ENCODE peak calls at places on chromosome 21, in ten cellular contexts. T is AG10803, Z is endodermal cell, J is astrocyte of the spinal cord, L is IMR-90, D is K562, Q is tibial artery, X is A549, M is suprapubic skin, K is Panc1. V is an unnamed sample.

GRCh38 chr21:41589131-41589530 is 81.2 kb upstream of the TMPRSS2 start:
- DNase-seq in T (no peak), Z (no peak), J (no peak), L (no peak), D (no peak), Q (no peak), X (no peak), M (no peak), K (no peak), V (no peak)

GRCh38 chr21:28537371-28538079 is 455.2 kb downstream of the LTN1 start:
- DNase-seq in T (peak), Z (no peak), J (peak), L (peak), D (no peak), Q (no peak), X (no peak), M (no peak), K (no peak), V (no peak)

GRCh38 chr21:14684071-14684470 is 138.0 kb upstream of the SAMSN1 start:
- DNase-seq in T (no peak), Z (no peak), J (no peak), L (no peak), D (no peak), Q (no peak), X (no peak), M (no peak), K (no peak), V (no peak)

GRCh38 chr21:42631142-42631541 is 22.3 kb upstream of the PDE9A start:
- DNase-seq in T (no peak), Z (peak), J (no peak), L (no peak), D (no peak), Q (no peak), X (no peak), M (no peak), K (no peak), V (no peak)

GRCh38 chr21:40685121-40685630 is 161.8 kb downstream of the DSCAM start:
- DNase-seq in T (no peak), Z (no peak), J (no peak), L (no peak), D (no peak), Q (no peak), X (no peak), M (no peak), K (no peak), V (peak)

GRCh38 chr21:41064325-41064724 is 103.6 kb upstream of the BACE2 start:
- DNase-seq in T (peak), Z (no peak), J (no peak), L (no peak), D (no peak), Q (no peak), X (no peak), M (no peak), K (no peak), V (no peak)

GRCh38 chr21:43313939-43314405 is 113.0 kb downstream of the SIK1 start:
- DNase-seq in T (no peak), Z (no peak), J (no peak), L (no peak), D (no peak), Q (no peak), X (no peak), M (no peak), K (no peak), V (no peak)

GRCh38 chr21:42684109-42684916 is 30.9 kb downstream of the PDE9A start:
- DNase-seq in T (no peak), Z (no peak), J (no peak), L (no peak), D (no peak), Q (no peak), X (no peak), M (no peak), K (no peak), V (no peak)

GRCh38 chr21:43370888-43371570 is 55.9 kb downstream of the SIK1 start:
- DNase-seq in T (no peak), Z (no peak), J (no peak), L (no peak), D (no peak), Q (no peak), X (no peak), M (no peak), K (no peak), V (no peak)

GRCh38 chr21:42636535-42636914 is 16.9 kb upstream of the PDE9A start:
- DNase-seq in T (peak), Z (no peak), J (no peak), L (peak), D (no peak), Q (no peak), X (no peak), M (no peak), K (no peak), V (peak)

GRCh38 chr21:42799948-42800347 is 79.4 kb downstream of the WDR4 start:
- DNase-seq in T (no peak), Z (peak), J (no peak), L (no peak), D (no peak), Q (no peak), X (no peak), M (peak), K (no peak), V (no peak)

GRCh38 chr21:30072496-30072895 is 94.1 kb downstream of the CLDN17 start:
- DNase-seq in T (peak), Z (peak), J (peak), L (no peak), D (no peak), Q (no peak), X (peak), M (no peak), K (no peak), V (no peak)

GRCh38 chr21:30126575-30126974 is 40.0 kb downstream of the CLDN17 start:
- DNase-seq in T (no peak), Z (no peak), J (no peak), L (no peak), D (no peak), Q (no peak), X (no peak), M (no peak), K (no peak), V (no peak)

GRCh38 chr21:29349702-29350101 is 51.0 kb downstream of the BACH1 start:
- DNase-seq in T (no peak), Z (no peak), J (no peak), L (no peak), D (no peak), Q (no peak), X (no peak), M (no peak), K (no peak), V (no peak)

GRCh38 chr21:31872452-31873274 is at the start of gene HUNK:
- DNase-seq in T (peak), Z (peak), J (peak), L (peak), D (no peak), Q (no peak), X (peak), M (peak), K (no peak), V (no peak)

GRCh38 chr21:42471716-42472330 is 24.2 kb downstream of the RSPH1 start:
- DNase-seq in T (no peak), Z (peak), J (no peak), L (no peak), D (no peak), Q (peak), X (no peak), M (no peak), K (no peak), V (no peak)

GRCh38 chr21:18741954-18742353 is 338.4 kb upstream of the TMPRSS15 start:
- DNase-seq in T (no peak), Z (no peak), J (no peak), L (no peak), D (no peak), Q (no peak), X (no peak), M (no peak), K (no peak), V (no peak)

GRCh38 chr21:31660134-31660565 is 657 bp downstream of the SOD1 start:
- DNase-seq in T (peak), Z (peak), J (peak), L (no peak), D (no peak), Q (no peak), X (no peak), M (peak), K (no peak), V (no peak)

GRCh38 chr21:36205962-36206361 is 49.3 kb downstream of the DOP1B start:
- DNase-seq in T (no peak), Z (no peak), J (no peak), L (peak), D (no peak), Q (no peak), X (no peak), M (no peak), K (no peak), V (no peak)

GRCh38 chr21:42959754-42960153 is 14.6 kb upstream of the PKNOX1 start:
- DNase-seq in T (no peak), Z (no peak), J (no peak), L (no peak), D (no peak), Q (no peak), X (no peak), M (no peak), K (no peak), V (no peak)

GRCh38 chr21:35933466-35933865 is 126.9 kb downstream of the SETD4 start:
- DNase-seq in T (peak), Z (peak), J (peak), L (peak), D (no peak), Q (peak), X (peak), M (peak), K (no peak), V (peak)

GRCh38 chr21:14862794-14863720 is 201.7 kb downstream of the NRIP1 start:
- DNase-seq in T (no peak), Z (no peak), J (peak), L (peak), D (peak), Q (no peak), X (no peak), M (no peak), K (no peak), V (no peak)

GRCh38 chr21:24290151-24290833 is 1317.0 kb downstream of the MRPL39 start:
- DNase-seq in T (no peak), Z (no peak), J (no peak), L (no peak), D (no peak), Q (no peak), X (no peak), M (no peak), K (no peak), V (no peak)

GRCh38 chr21:28410264-28410663 is 582.4 kb downstream of the LTN1 start:
- DNase-seq in T (no peak), Z (no peak), J (no peak), L (no peak), D (no peak), Q (no peak), X (no peak), M (no peak), K (no peak), V (no peak)

GRCh38 chr21:30839304-30839703 is 9.7 kb upstream of the KRTAP7-1 start:
- DNase-seq in T (no peak), Z (peak), J (no peak), L (no peak), D (peak), Q (no peak), X (peak), M (no peak), K (no peak), V (no peak)

GRCh38 chr21:29175408-29176147 is 45.1 kb downstream of the MAP3K7CL start:
- DNase-seq in T (peak), Z (no peak), J (peak), L (peak), D (no peak), Q (no peak), X (peak), M (no peak), K (no peak), V (no peak)

GRCh38 chr21:43343095-43343991 is 83.6 kb downstream of the SIK1 start:
- DNase-seq in T (no peak), Z (no peak), J (no peak), L (no peak), D (no peak), Q (no peak), X (peak), M (no peak), K (no peak), V (peak)

GRCh38 chr21:15422761-15423160 is 307.0 kb upstream of the USP25 start:
- DNase-seq in T (peak), Z (no peak), J (peak), L (peak), D (no peak), Q (no peak), X (no peak), M (no peak), K (no peak), V (no peak)

GRCh38 chr21:31509108-31510017 is 150.1 kb upstream of the SOD1 start:
- DNase-seq in T (no peak), Z (peak), J (peak), L (no peak), D (peak), Q (no peak), X (peak), M (no peak), K (no peak), V (no peak)

GRCh38 chr21:42062543-42063022 is 8.5 kb upstream of the UMODL1 start:
- DNase-seq in T (no peak), Z (no peak), J (no peak), L (no peak), D (no peak), Q (no peak), X (no peak), M (no peak), K (no peak), V (no peak)

GRCh38 chr21:30733026-30733425 is 14.0 kb downstream of the KRTAP21-2 start:
- DNase-seq in T (no peak), Z (no peak), J (no peak), L (no peak), D (no peak), Q (no peak), X (no peak), M (no peak), K (no peak), V (no peak)

GRCh38 chr21:42425603-42425985 is 21.9 kb downstream of the UBASH3A start:
- DNase-seq in T (no peak), Z (no peak), J (no peak), L (no peak), D (no peak), Q (no peak), X (no peak), M (no peak), K (no peak), V (no peak)

GRCh38 chr21:43331962-43332458 is 94.9 kb downstream of the SIK1 start:
- DNase-seq in T (peak), Z (no peak), J (peak), L (peak), D (no peak), Q (peak), X (peak), M (no peak), K (no peak), V (no peak)

GRCh38 chr21:30256100-30256499 is 26.6 kb downstream of the KRTAP24-1 start:
- DNase-seq in T (no peak), Z (no peak), J (no peak), L (no peak), D (no peak), Q (no peak), X (no peak), M (no peak), K (no peak), V (no peak)

GRCh38 chr21:42156690-42157605 is 62.0 kb upstream of the ABCG1 start:
- DNase-seq in T (no peak), Z (peak), J (no peak), L (no peak), D (no peak), Q (no peak), X (no peak), M (peak), K (no peak), V (no peak)

GRCh38 chr21:39961251-39961650 is 94.0 kb downstream of the PCP4 start:
- DNase-seq in T (no peak), Z (no peak), J (peak), L (no peak), D (no peak), Q (no peak), X (no peak), M (no peak), K (no peak), V (no peak)

GRCh38 chr21:44706706-44707615 is 4.4 kb downstream of the TSPEAR start:
- DNase-seq in T (no peak), Z (peak), J (no peak), L (no peak), D (no peak), Q (peak), X (no peak), M (peak), K (no peak), V (no peak)

GRCh38 chr21:44709426-44710293 is 1.7 kb downstream of the TSPEAR start:
- DNase-seq in T (no peak), Z (peak), J (no peak), L (peak), D (no peak), Q (peak), X (no peak), M (peak), K (no peak), V (no peak)

GRCh38 chr21:44710294-44710665 is 1.1 kb downstream of the TSPEAR start:
- DNase-seq in T (no peak), Z (peak), J (no peak), L (no peak), D (no peak), Q (no peak), X (no peak), M (no peak), K (no peak), V (no peak)

GRCh38 chr21:44708866-44709425 is 2.4 kb downstream of the TSPEAR start:
- DNase-seq in T (no peak), Z (peak), J (no peak), L (no peak), D (no peak), Q (peak), X (no peak), M (peak), K (no peak), V (no peak)

DNA sequence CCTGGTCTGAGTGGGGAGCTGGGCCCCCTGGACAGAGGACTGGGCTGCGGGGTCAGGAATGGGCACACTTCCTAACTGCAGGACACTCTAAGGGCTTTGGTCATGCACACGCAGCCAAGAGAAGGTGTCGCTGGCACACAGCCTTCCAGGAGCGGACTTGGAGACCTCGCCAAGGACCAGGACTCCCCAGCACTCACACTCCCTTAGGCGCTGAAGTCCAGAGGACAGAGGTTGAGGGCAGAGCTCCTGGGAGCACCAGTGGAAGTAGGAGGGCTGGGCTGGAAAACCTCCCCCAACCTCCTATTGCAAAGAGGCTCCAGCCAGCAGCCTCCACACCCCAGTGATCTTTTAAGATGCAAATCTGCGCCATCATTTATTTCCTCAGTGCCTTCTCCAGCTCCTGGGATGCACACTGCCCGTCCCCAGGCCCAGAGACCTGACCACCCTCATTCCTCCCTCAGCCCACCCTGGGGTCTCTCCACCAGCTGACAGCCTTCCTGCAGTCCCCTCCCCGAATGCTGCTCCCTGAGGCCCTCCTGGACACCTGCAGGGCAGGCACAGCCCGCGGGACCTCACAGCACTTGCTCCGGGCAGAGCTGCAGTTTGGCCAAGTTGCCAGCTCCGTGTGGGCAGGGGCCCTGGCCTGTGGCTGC is 3.0 kb downstream of the TSPEAR start:
- DNase-seq in T (no peak), Z (peak), J (no peak), L (no peak), D (no peak), Q (peak), X (no peak), M (no peak), K (no peak), V (no peak)
- H3K4me3 ChIP-seq in T (no peak), Z (peak), J (no peak), L (no peak), D (no peak), Q (no peak), X (no peak), M (no peak), K (no peak), V (no peak)

DNA sequence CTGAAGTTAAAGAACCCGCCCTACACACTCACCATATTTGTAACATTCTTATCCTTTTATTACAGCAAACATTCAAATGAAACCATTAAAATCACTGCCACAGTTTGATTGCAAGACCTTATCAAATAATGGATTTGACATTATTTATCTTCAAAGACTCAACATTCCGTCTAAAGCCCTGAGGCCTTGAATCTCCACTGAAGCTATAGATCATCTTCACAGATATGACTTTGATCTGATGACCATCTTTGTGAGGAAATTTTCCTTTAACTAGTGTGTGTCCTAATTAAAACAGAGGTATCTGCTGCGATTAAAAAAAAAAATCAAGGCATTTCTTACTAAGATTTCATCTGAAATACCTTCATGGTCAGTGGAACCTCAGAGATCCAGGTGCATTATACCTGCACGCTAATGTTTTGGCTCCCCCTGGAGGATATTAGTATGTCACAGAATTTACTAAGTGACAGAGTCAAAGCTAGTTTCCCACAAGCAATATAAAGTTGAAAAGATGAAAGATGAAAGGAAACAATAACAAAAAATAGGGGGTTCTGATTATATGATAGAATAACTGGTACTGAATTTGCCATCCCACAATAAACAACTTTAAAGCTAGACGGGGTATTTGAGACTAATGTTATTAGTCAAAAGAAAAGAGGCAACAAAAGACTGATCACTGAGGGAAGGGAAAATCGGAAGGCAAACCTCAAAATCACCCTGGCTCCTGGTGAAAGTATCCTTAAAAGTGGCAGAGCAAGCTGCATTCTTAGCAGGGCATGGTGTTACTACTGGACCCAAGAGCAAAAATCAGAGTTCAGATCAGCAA is 923.4 kb downstream of the NCAM2 start:
- DNase-seq in T (peak), Z (no peak), J (peak), L (peak), D (peak), Q (no peak), X (peak), M (no peak), K (no peak), V (no peak)
- TF ChIP-seq CTCF in T (peak), Z (peak), J (peak), L (peak), D (peak), Q (no peak), X (no peak), M (peak), K (peak), V (peak)

GRCh38 chr21:34883501-34884271 is 165.4 kb downstream of the RUNX1 start:
- DNase-seq in T (no peak), Z (no peak), J (peak), L (no peak), D (no peak), Q (no peak), X (no peak), M (no peak), K (no peak), V (no peak)
- H3K4me3 ChIP-seq in T (peak), Z (no peak), J (peak), L (peak), D (peak), Q (peak), X (peak), M (peak), K (peak), V (peak)

DNA sequence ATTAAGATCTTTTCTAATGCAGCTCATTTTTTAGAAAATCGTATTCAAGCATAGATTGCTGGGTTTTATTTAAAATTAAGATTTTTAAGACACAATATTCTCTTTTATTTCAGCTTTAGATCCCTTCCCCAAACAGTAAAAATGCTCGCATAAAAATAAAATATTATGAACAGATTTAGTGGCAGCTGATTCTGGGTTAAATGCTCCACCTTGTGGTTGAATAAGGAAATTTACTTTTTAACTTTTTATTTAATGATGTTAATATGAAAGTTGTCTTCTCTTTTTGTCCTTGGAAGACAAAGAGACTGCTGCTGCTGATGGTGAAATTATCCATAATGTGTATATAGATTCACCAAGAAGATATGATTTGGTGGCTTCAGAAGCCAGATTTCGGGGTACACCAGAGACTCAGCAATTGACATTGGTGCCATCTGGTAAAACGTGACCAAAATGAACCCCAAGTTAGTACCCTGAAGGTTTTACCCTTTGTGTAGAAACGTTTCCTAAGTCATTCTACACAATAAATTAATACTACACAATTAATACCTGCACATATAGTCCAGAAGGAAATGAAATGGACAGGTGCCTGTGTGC is 128.0 kb downstream of the ADAMTS1 start:
- DNase-seq in T (peak), Z (no peak), J (peak), L (peak), D (peak), Q (no peak), X (peak), M (no peak), K (no peak), V (no peak)
- TF ChIP-seq CTCF in T (peak), Z (peak), J (peak), L (peak), D (peak), Q (peak), X (peak), M (peak), K (peak), V (peak)